ENCODE peak calls at places on chromosomes 7 and 10, in seven cellular contexts. T, C, Q, R, W, H and S are unnamed samples.

GRCh38 chr10:70145666-70146488 is 623 bp downstream of the TYSND1 start:
- DNase-seq in T (peak), C (peak), Q (peak), R (no peak), W (peak), H (peak), S (peak)

GRCh38 chr7:113015038-113015645 is 71.5 kb downstream of the GPR85 start:
- DNase-seq in T (no peak), C (peak), Q (no peak), R (peak), W (no peak), H (no peak), S (no peak)

GRCh38 chr7:106205621-106206222 is 79.1 kb downstream of the NAMPT start:
- DNase-seq in T (no peak), C (peak), Q (no peak), R (no peak), W (no peak), H (no peak), S (peak)

GRCh38 chr10:100520811-100521210 is 1.1 kb upstream of the SEC31B start:
- DNase-seq in T (no peak), C (peak), Q (no peak), R (no peak), W (no peak), H (no peak), S (no peak)

GRCh38 chr7:44072364-44073231 is 7.2 kb upstream of the PGAM2 start:
- DNase-seq in T (peak), C (peak), Q (peak), R (peak), W (peak), H (peak), S (peak)

GRCh38 chr10:35005868-35006267 is 84.3 kb downstream of the CUL2 start:
- DNase-seq in T (no peak), C (peak), Q (no peak), R (peak), W (no peak), H (peak), S (no peak)

GRCh38 chr7:112056409-112056808 is 149.8 kb downstream of the DOCK4 start:
- DNase-seq in T (no peak), C (peak), Q (peak), R (no peak), W (no peak), H (no peak), S (peak)

GRCh38 chr7:19090526-19090925 is 26.9 kb downstream of the TWIST1 start:
- DNase-seq in T (no peak), C (peak), Q (no peak), R (no peak), W (no peak), H (no peak), S (no peak)

GRCh38 chr7:70307544-70308106 is 709.4 kb downstream of the AUTS2 start:
- DNase-seq in T (no peak), C (no peak), Q (no peak), R (no peak), W (no peak), H (no peak), S (no peak)

GRCh38 chr7:94578615-94579014 is 69.0 kb downstream of the CASD1 start:
- DNase-seq in T (no peak), C (peak), Q (no peak), R (no peak), W (no peak), H (peak), S (no peak)

GRCh38 chr7:50359258-50359994 is 54.9 kb downstream of the IKZF1 start:
- DNase-seq in T (no peak), C (no peak), Q (no peak), R (no peak), W (no peak), H (no peak), S (no peak)

GRCh38 chr7:69504733-69505132 is 93.5 kb upstream of the AUTS2 start:
- DNase-seq in T (no peak), C (no peak), Q (no peak), R (no peak), W (no peak), H (no peak), S (no peak)

GRCh38 chr7:17109017-17109416 is 189.4 kb upstream of the AHR start:
- DNase-seq in T (no peak), C (peak), Q (no peak), R (peak), W (no peak), H (peak), S (no peak)

GRCh38 chr7:147182859-147183258 is 1066.3 kb downstream of the CNTNAP2 start:
- DNase-seq in T (no peak), C (no peak), Q (no peak), R (no peak), W (no peak), H (no peak), S (no peak)

GRCh38 chr10:120415709-120416330 is 41.2 kb upstream of the PLPP4 start:
- DNase-seq in T (no peak), C (peak), Q (no peak), R (peak), W (no peak), H (no peak), S (no peak)

GRCh38 chr10:69057951-69058297 is 30.0 kb upstream of the SRGN start:
- DNase-seq in T (no peak), C (peak), Q (no peak), R (no peak), W (no peak), H (peak), S (no peak)

GRCh38 chr10:97648557-97649404 is 8.3 kb downstream of the PI4K2A start:
- DNase-seq in T (peak), C (peak), Q (peak), R (no peak), W (no peak), H (peak), S (peak)

GRCh38 chr7:149414745-149415390 is 46.0 kb downstream of the ZNF777 start:
- DNase-seq in T (peak), C (peak), Q (peak), R (peak), W (peak), H (no peak), S (no peak)

GRCh38 chr7:116071629-116072028 is 41.1 kb upstream of the TFEC start:
- DNase-seq in T (no peak), C (no peak), Q (no peak), R (no peak), W (no peak), H (no peak), S (no peak)

DNA sequence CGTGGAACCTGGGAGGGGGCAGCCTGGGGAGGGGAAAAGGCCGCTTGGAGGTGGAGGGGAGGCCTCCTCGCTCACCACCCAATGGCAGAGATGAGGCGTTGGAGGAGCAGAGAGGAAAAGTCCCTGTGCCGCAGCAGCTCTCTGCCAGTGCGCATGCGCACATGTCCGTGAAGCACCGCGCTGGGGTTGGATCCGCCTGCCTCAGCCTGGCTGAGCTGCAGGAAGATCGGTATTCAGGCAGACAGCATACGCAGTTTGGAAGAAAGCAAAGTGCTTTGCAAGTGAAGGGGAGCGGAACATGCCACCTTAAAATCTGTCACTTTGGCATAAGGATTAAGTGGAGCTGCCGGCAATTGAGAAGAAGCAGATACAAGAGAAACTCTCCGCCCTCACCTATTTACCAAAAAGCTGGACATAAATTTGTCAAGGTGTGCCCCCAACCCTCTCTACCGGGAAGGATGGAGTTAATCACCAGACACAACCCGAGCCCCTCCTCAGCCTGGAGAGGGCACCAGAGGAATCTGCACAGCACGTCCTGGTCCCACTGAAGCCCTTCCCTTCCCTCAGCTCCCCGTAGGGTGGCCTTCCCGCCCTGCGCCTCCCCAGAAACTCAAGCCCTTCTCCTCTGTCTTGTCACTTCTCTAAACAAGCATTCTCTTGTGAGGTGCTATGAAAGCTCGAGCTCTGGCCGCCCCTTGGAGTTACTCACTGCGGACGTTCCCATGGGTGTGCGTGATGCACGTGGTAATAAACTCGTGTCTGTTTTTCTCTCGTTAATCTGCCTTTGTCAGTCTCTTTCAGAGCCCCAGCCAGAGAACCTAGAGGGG is 32.2 kb upstream of the TMEM72 start:
- DNase-seq in T (peak), C (peak), Q (peak), R (peak), W (peak), H (no peak), S (peak)
- TF ChIP-seq CTCF in T (no peak), C (no peak), Q (no peak), R (no peak), W (no peak), H (no peak), S (no peak)

GRCh38 chr7:5375925-5376324 is 47.7 kb downstream of the TNRC18 start:
- DNase-seq in T (no peak), C (no peak), Q (no peak), R (no peak), W (no peak), H (peak), S (no peak)

GRCh38 chr7:5370454-5371353 is 52.9 kb downstream of the TNRC18 start:
- DNase-seq in T (no peak), C (no peak), Q (no peak), R (no peak), W (no peak), H (no peak), S (no peak)

GRCh38 chr7:5377279-5377678 is 46.4 kb downstream of the TNRC18 start:
- DNase-seq in T (no peak), C (no peak), Q (no peak), R (no peak), W (no peak), H (no peak), S (no peak)

GRCh38 chr7:5374464-5374863 is 49.2 kb downstream of the TNRC18 start:
- DNase-seq in T (no peak), C (no peak), Q (no peak), R (no peak), W (no peak), H (no peak), S (no peak)

DNA sequence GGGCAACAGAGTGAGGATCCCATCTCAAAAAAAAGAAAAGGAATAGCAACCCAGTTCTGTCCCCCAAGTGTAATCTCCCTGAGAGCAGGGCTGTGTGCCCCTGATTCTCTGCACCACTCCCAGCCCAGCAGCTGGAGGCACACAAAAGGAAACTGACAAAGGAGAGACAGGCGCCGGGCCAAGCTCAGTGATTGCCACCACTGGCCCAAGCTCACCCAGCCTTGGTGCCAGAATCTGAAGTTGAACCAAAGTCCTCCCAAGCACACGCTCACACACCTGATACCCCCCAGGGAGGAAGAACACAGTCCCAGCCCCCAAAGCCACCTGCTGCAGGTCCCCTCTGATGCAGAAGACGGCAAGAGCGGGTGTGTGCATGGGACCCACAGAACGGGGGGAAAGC is 50.3 kb downstream of the TNRC18 start:
- DNase-seq in T (no peak), C (no peak), Q (no peak), R (no peak), W (no peak), H (peak), S (no peak)
- TF ChIP-seq CTCF in T (no peak), C (no peak), Q (no peak), R (no peak), W (no peak), H (no peak), S (no peak)

GRCh38 chr10:16316733-16317132 is 120.1 kb upstream of the PTER start:
- DNase-seq in T (no peak), C (no peak), Q (no peak), R (no peak), W (no peak), H (no peak), S (no peak)

GRCh38 chr10:16310440-16310839 is 126.4 kb upstream of the PTER start:
- DNase-seq in T (no peak), C (no peak), Q (no peak), R (no peak), W (no peak), H (no peak), S (no peak)

DNA sequence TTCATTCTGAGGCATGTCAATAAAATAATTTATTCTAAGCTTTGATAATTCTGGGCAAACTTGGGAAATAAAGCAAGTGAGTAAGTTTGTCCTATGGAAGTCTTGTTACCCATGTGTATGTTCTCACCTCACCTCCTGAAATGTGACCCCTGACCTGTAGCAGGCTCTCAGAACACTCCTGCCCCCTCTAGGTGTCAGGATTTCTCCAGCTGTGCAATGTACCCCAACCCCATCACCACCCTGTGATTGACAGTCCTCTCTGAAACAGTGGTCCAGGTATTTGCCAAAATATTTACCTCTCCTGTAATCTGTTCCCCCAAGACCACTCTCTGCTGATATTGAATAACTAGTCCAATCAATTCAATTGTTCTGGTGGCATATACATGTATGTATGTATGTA is 122.6 kb upstream of the PTER start:
- DNase-seq in T (no peak), C (no peak), Q (no peak), R (no peak), W (no peak), H (no peak), S (no peak)
- TF ChIP-seq CTCF in T (no peak), C (no peak), Q (no peak), R (no peak), W (no peak), H (no peak), S (no peak)

GRCh38 chr10:118734477-118734876 is 20.3 kb downstream of the CACUL1 start:
- DNase-seq in T (no peak), C (no peak), Q (no peak), R (no peak), W (no peak), H (no peak), S (no peak)
- TF ChIP-seq CTCF in T (no peak), C (peak), Q (no peak), R (peak), W (no peak), H (no peak), S (no peak)